ENCODE peak calls at places on chromosomes 2 and 18, in four cellular contexts. P, H, F and G are unnamed samples.

GRCh38 chr2:231296401-231296800 is 98.0 kb downstream of the ARMC9 start:
- DNase-seq in P (no peak), H (no peak), F (no peak), G (no peak)

GRCh38 chr2:96961551-96961950 is 24.8 kb downstream of the FAM178B start:
- DNase-seq in P (no peak), H (no peak), F (no peak), G (no peak)

GRCh38 chr2:161122772-161123530 is 37.3 kb upstream of the TANK start:
- DNase-seq in P (peak), H (peak), F (no peak), G (peak)

GRCh38 chr2:152005612-152006011 is 93.2 kb downstream of the CACNB4 start:
- DNase-seq in P (no peak), H (no peak), F (no peak), G (no peak)

GRCh38 chr18:57846258-57846657 is 43.1 kb upstream of the ATP8B1 start:
- DNase-seq in P (no peak), H (peak), F (no peak), G (no peak)

GRCh38 chr18:39486268-39486667 is 1920.7 kb upstream of the CELF4 start:
- DNase-seq in P (no peak), H (no peak), F (no peak), G (peak)

GRCh38 chr18:80103231-80103630 is 5.8 kb upstream of the ADNP2 start:
- DNase-seq in P (no peak), H (no peak), F (no peak), G (no peak)

GRCh38 chr18:10049721-10050120 is 135.9 kb downstream of the VAPA start:
- DNase-seq in P (no peak), H (no peak), F (no peak), G (no peak)

GRCh38 chr2:54986266-54986665 is 64.0 kb downstream of the RTN4 start:
- DNase-seq in P (no peak), H (no peak), F (no peak), G (no peak)

GRCh38 chr2:100214265-100214961 is 72.0 kb upstream of the AFF3 start:
- DNase-seq in P (peak), H (no peak), F (no peak), G (no peak)

GRCh38 chr18:13440277-13441248 is 222.0 kb downstream of the LDLRAD4 start:
- DNase-seq in P (no peak), H (no peak), F (no peak), G (no peak)

GRCh38 chr2:46966576-46966975 is 51.0 kb upstream of the MCFD2 start:
- DNase-seq in P (no peak), H (no peak), F (no peak), G (no peak)

GRCh38 chr2:110103060-110103961 is 12.3 kb downstream of the MALL start:
- DNase-seq in P (no peak), H (no peak), F (no peak), G (no peak)

GRCh38 chr2:206488623-206489022 is 45.3 kb downstream of the ADAM23 start:
- DNase-seq in P (no peak), H (no peak), F (no peak), G (no peak)

GRCh38 chr2:241620419-241620769 is 16.6 kb downstream of the THAP4 start:
- DNase-seq in P (no peak), H (no peak), F (no peak), G (no peak)

GRCh38 chr2:16154501-16155280 is 214.3 kb downstream of the MYCN start:
- DNase-seq in P (no peak), H (no peak), F (no peak), G (no peak)

GRCh38 chr2:98576666-98577312 is 31.5 kb downstream of the COA5 start:
- DNase-seq in P (no peak), H (no peak), F (no peak), G (no peak)

GRCh38 chr2:195756218-195756941 is 99.4 kb downstream of the SLC39A10 start:
- DNase-seq in P (no peak), H (no peak), F (no peak), G (no peak)

GRCh38 chr2:107235491-107236254 is 349.7 kb upstream of the ST6GAL2 start:
- DNase-seq in P (no peak), H (no peak), F (no peak), G (no peak)

GRCh38 chr18:8800445-8800844 is 95.1 kb downstream of the MTCL1 start:
- DNase-seq in P (no peak), H (no peak), F (no peak), G (no peak)

GRCh38 chr2:29374823-29375222 is 259.6 kb downstream of the CLIP4 start:
- DNase-seq in P (no peak), H (no peak), F (no peak), G (no peak)

GRCh38 chr2:37096568-37096967 is 12.2 kb downstream of the GPATCH11 start:
- DNase-seq in P (no peak), H (no peak), F (no peak), G (no peak)

GRCh38 chr2:74424995-74425406 is 3.5 kb downstream of the WDR54 start:
- DNase-seq in P (no peak), H (no peak), F (no peak), G (no peak)

GRCh38 chr2:230348792-230349191 is 21.8 kb downstream of the SP140L start:
- DNase-seq in P (no peak), H (no peak), F (no peak), G (no peak)

GRCh38 chr18:45935591-45936335 is 31.4 kb downstream of the EPG5 start:
- DNase-seq in P (peak), H (no peak), F (no peak), G (no peak)

GRCh38 chr2:192236136-192236535 is 41.4 kb upstream of the TMEFF2 start:
- DNase-seq in P (no peak), H (no peak), F (no peak), G (no peak)

GRCh38 chr2:157792345-157793052 is 83.6 kb downstream of the ACVR1 start:
- DNase-seq in P (no peak), H (peak), F (no peak), G (no peak)

GRCh38 chr2:197487385-197487784 is 12.3 kb downstream of the HSPD1 start:
- DNase-seq in P (no peak), H (no peak), F (no peak), G (no peak)

GRCh38 chr2:162688403-162688802 is 150.2 kb downstream of the KCNH7 start:
- DNase-seq in P (no peak), H (no peak), F (no peak), G (no peak)

GRCh38 chr18:2855560-2856350 is 8.9 kb downstream of the EMILIN2 start:
- DNase-seq in P (peak), H (no peak), F (no peak), G (no peak)

GRCh38 chr18:8559612-8560011 is 49.6 kb upstream of the RAB12 start:
- DNase-seq in P (no peak), H (no peak), F (no peak), G (no peak)

GRCh38 chr2:110984654-110985053 is 136.1 kb upstream of the BCL2L11 start:
- DNase-seq in P (no peak), H (no peak), F (no peak), G (no peak)

GRCh38 chr18:46009158-46009866 is 42.2 kb upstream of the EPG5 start:
- DNase-seq in P (no peak), H (no peak), F (no peak), G (no peak)

GRCh38 chr2:172545408-172546075 is 10.3 kb upstream of the PDK1 start:
- DNase-seq in P (no peak), H (no peak), F (no peak), G (no peak)

DNA sequence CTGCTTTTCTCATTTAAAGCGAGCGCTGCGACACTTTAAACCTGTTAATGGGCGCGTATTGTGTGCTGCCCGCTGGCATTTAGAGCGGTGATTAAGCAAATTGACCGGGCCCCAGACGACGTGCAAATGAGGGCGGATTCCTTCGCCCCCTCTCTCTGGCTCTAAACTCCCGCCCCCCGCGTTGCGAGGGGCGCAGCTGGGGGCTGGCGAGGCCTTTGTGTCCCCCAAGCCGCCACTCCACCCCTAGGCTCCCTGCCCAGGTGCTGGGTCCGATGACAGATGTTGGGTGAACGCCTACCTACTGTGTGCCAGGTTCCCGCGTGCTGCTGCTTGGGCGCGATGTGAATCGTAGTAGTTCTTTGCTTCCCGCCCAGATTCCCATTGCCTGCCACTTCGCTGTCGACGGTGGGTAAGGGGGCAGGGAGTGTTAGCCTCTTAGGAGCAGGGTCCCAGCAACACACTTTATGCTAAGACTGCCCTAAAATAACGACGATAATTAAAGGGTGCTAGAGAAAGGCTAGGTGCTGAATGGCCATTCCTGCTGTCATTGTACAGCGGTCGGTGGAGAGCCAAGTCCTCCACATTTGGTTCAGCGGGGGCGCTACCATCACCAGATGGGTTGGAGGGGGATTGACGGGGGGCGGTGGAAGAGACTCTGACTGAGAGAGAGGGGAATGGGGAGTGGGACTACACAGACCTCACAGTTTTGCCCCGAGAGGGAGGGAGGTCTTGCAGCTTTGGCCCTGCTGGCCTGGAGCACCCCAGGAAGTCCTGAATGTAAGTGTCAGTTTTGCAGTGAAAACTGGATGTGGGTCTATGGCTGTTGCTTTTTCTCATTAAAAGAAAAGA is 2.1 kb downstream of the TCF7L1 start:
- DNase-seq in P (no peak), H (no peak), F (no peak), G (no peak)
- TF ChIP-seq TARDBP in P (no peak), H (no peak), F (no peak), G (no peak)

DNA sequence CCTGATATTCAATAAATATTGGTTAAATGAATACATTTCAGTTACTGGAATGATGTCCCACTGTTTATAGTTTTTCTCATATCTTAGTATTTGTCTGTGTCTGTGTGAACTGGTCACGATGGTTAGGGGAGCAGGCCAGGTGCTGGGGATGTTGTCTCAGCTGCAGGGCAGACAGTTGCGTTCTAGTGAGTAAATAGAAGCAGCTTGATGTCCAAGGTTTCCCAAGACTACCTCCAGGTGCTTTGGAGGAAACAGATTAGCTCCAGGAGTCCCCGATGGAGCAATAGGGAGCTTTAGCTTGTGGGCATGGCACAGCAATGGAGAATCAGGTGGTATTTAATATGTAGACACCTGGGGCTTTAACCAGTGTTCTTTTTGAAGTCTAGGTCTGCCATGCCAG is 75.5 kb downstream of the GULP1 start:
- DNase-seq in P (no peak), H (no peak), F (no peak), G (no peak)
- TF ChIP-seq FOXK2 in P (no peak), H (no peak), F (no peak), G (no peak)

GRCh38 chr2:222938327-222938726 is 77.5 kb downstream of the ACSL3 start:
- DNase-seq in P (no peak), H (no peak), F (no peak), G (no peak)
- TF ChIP-seq TARDBP in P (no peak), H (no peak), F (no peak), G (no peak)

GRCh38 chr2:20291106-20291564 is 59.5 kb downstream of the PUM2 start:
- DNase-seq in P (peak), H (peak), F (no peak), G (peak)
- TF ChIP-seq FOXK2 in P (no peak), H (no peak), F (no peak), G (no peak)

GRCh38 chr18:12409466-12409865 is 1.7 kb downstream of the PRELID3A start:
- DNase-seq in P (no peak), H (peak), F (no peak), G (no peak)
- TF ChIP-seq TARDBP in P (no peak), H (no peak), F (no peak), G (no peak)

GRCh38 chr2:21254170-21254965 is 130.6 kb downstream of the TDRD15 start:
- DNase-seq in P (no peak), H (no peak), F (no peak), G (no peak)

GRCh38 chr2:21260316-21260715 is 136.5 kb downstream of the TDRD15 start:
- DNase-seq in P (no peak), H (no peak), F (no peak), G (no peak)

GRCh38 chr2:21256006-21256405 is 132.2 kb downstream of the TDRD15 start:
- DNase-seq in P (no peak), H (no peak), F (peak), G (no peak)

GRCh38 chr2:21261591-21261990 is 137.8 kb downstream of the TDRD15 start:
- DNase-seq in P (no peak), H (no peak), F (no peak), G (no peak)

GRCh38 chr2:21258082-21258481 is 134.3 kb downstream of the TDRD15 start:
- DNase-seq in P (no peak), H (no peak), F (no peak), G (no peak)
- TF ChIP-seq FOXK2 in P (no peak), H (no peak), F (no peak), G (no peak)